ENCODE peak calls at places on chromosomes 16 and 17, in four cellular contexts. M is colonic mucosa, O is B cell, V is DND-41. G is an unnamed sample.

GRCh38 chr17:31144427-31144826 is 49.6 kb downstream of the NF1 start:
- DNase-seq in M (no peak), O (no peak), V (no peak), G (no peak)

GRCh38 chr16:68590201-68590994 is 51.3 kb downstream of the ZFP90 start:
- DNase-seq in M (peak), O (peak), V (peak), G (peak)

GRCh38 chr17:7220593-7221280 is 999 bp downstream of the ACADVL start:
- DNase-seq in M (peak), O (peak), V (peak), G (no peak)

GRCh38 chr17:63848834-63849689 is 6.6 kb upstream of the SMARCD2 start:
- DNase-seq in M (peak), O (peak), V (no peak), G (peak)

GRCh38 chr17:52158450-52159042 is at the start of gene CA10:
- DNase-seq in M (no peak), O (no peak), V (no peak), G (peak)

GRCh38 chr17:57158795-57159194 is 73.7 kb downstream of the AKAP1 start:
- DNase-seq in M (no peak), O (no peak), V (no peak), G (no peak)

GRCh38 chr17:76696763-76697701 is 13.7 kb downstream of the MXRA7 start:
- DNase-seq in M (no peak), O (no peak), V (no peak), G (no peak)

GRCh38 chr16:82995927-82996441 is 369.2 kb downstream of the CDH13 start:
- DNase-seq in M (peak), O (no peak), V (no peak), G (no peak)

GRCh38 chr16:5607169-5607568 is 509.6 kb upstream of the EEF2KMT start:
- DNase-seq in M (no peak), O (no peak), V (no peak), G (no peak)

GRCh38 chr16:67844441-67844840 is 2.3 kb upstream of the NUTF2 start:
- DNase-seq in M (no peak), O (no peak), V (no peak), G (no peak)

GRCh38 chr17:73760186-73760758 is 116.0 kb upstream of the SDK2 start:
- DNase-seq in M (no peak), O (no peak), V (no peak), G (no peak)

GRCh38 chr17:15919466-15919865 is 25.5 kb upstream of the ADORA2B start:
- DNase-seq in M (no peak), O (no peak), V (no peak), G (no peak)

GRCh38 chr17:78132086-78132676 is 1.6 kb downstream of the TMC8 start:
- DNase-seq in M (peak), O (peak), V (peak), G (peak)

GRCh38 chr17:37405955-37406634 is 541 bp downstream of the ACACA start:
- DNase-seq in M (no peak), O (no peak), V (no peak), G (no peak)

DNA sequence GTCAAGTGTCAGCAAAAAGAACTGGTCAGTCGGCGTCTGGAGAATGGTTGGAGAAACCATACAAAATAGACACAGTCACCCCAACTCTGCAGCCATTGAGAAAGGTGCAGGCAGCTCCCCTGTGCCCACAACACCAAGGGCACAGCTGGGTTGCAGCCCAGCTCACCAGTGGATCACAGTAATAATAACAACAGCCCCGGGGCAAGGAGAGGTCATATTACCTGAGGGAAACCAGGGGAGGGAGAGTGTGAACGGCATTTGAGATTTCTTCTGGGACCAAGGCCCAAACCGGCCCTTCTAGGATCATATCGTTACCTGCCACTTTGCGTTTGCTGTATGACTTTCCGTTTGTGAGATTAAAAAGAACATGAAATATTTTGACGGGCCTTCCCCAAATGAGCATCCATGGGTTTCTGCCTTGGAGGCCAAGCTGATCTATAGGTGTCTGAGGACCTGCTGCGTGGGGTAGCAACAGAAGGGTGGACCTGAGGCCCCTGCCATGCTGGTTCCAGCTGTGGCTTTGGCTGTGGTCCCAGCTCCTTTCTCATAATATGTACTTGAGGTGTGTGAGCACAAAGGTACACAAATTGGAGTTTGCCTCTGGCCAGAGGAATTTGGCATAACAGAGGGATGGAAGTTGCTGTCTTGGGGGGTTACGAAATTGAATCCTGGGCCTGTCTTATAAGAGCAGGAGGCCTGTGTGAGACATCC is 154.6 kb downstream of the CMIP start:
- DNase-seq in M (no peak), O (no peak), V (no peak), G (no peak)
- TF ChIP-seq CTCF in M (no peak), O (no peak), V (no peak), G (no peak)

DNA sequence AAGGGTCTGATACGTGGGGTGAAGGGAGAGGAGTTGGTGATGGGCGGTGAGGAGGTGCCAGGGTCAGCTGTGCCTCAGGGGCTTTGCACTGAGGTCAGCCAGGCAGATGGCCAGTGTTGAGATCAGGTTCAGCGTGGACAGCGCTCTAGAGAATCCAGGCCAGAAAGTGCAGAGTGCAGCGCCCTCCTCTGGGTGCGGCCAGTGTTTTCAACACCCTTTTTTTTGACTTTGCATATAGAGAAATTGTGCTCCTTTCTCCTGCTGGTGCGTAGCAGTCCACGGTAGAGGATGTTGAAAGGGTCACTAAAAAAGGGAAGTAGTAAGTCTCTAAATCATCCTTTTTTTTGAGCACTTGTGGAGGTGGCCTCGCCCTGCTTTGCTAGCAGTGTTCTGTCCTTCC is 53.9 kb downstream of the BANP start:
- DNase-seq in M (no peak), O (peak), V (no peak), G (no peak)
- TF ChIP-seq CTCF in M (no peak), O (peak), V (peak), G (peak)

GRCh38 chr17:41813699-41814124 is 908 bp downstream of the FKBP10 start:
- DNase-seq in M (no peak), O (no peak), V (no peak), G (no peak)

GRCh38 chr17:41813039-41813680 is 356 bp downstream of the FKBP10 start:
- DNase-seq in M (no peak), O (no peak), V (no peak), G (no peak)

GRCh38 chr17:41812176-41813038 is at the start of gene FKBP10:
- DNase-seq in M (peak), O (no peak), V (no peak), G (peak)

GRCh38 chr17:41810659-41811548 is 845 bp downstream of the P3H4 start:
- DNase-seq in M (no peak), O (no peak), V (no peak), G (no peak)

GRCh38 chr17:41811549-41812175 is at the start of gene P3H4:
- DNase-seq in M (peak), O (peak), V (peak), G (peak)
- TF ChIP-seq CTCF in M (peak), O (peak), V (peak), G (peak)

DNA sequence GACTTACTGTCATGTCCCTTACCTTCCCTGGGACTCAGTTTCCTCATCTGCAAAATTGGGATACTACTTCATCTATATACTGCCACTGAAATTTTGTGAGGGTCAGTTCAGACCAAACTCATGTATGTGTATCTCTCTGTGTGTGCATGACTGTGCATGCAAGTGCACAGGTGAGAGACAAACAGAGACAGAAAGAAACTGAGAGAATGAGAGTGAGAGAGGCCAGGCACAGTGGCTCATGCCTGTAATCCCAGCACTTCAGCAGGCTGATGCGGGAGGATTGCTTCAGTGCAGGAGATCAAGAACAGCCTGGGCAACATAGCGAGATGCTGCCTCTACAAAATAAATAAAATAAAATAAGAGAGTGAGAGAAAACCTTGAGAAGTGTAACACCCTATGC is 32.1 kb upstream of the SLC6A2 start:
- DNase-seq in M (no peak), O (no peak), V (no peak), G (no peak)
- TF ChIP-seq CTCF in M (no peak), O (no peak), V (no peak), G (no peak)

G was measured in progenitor cell of endocrine pancreas.